ENCODE peak calls at places on chromosomes 4 and X, in six cellular contexts. R, H, A, Z, P and L are unnamed samples.

GRCh38 chr4:47167391-47167790 is 136.0 kb downstream of the GABRB1 start:
- DNase-seq in R (no peak), H (no peak), A (no peak), Z (no peak), P (no peak), L (no peak)

GRCh38 chr4:158068063-158068462 is 104.8 kb downstream of the GASK1B start:
- DNase-seq in R (no peak), H (no peak), A (no peak), Z (no peak), P (no peak), L (no peak)

GRCh38 chr4:161629694-161630441 is 533.9 kb downstream of the FSTL5 start:
- DNase-seq in R (no peak), H (no peak), A (no peak), Z (no peak), P (no peak), L (no peak)

GRCh38 chr4:2261110-2261852 is 628 bp downstream of the MXD4 start:
- DNase-seq in R (no peak), H (no peak), A (no peak), Z (peak; percentile 31), P (peak; percentile 49), L (no peak)

GRCh38 chrX:13891367-13892146 is 74.7 kb upstream of the GPM6B start:
- DNase-seq in R (no peak), H (no peak), A (no peak), Z (no peak), P (no peak), L (no peak)

GRCh38 chr4:111136438-111136837 is 513.6 kb upstream of the PITX2 start:
- DNase-seq in R (no peak), H (peak; percentile 29), A (no peak), Z (no peak), P (no peak), L (no peak)

GRCh38 chr4:32790803-32791202 is 2070.6 kb downstream of the PCDH7 start:
- DNase-seq in R (no peak), H (no peak), A (no peak), Z (no peak), P (no peak), L (no peak)

GRCh38 chr4:72109364-72109763 is 77.6 kb downstream of the NPFFR2 start:
- DNase-seq in R (no peak), H (no peak), A (no peak), Z (no peak), P (no peak), L (no peak)

GRCh38 chr4:1973218-1973617 is 35.6 kb downstream of the NELFA start:
- DNase-seq in R (no peak), H (no peak), A (no peak), Z (no peak), P (no peak), L (no peak)

GRCh38 chr4:140220053-140220452 is 66.1 kb upstream of the MAML3 start:
- DNase-seq in R (peak; percentile 25), H (no peak), A (no peak), Z (no peak), P (no peak), L (no peak)

GRCh38 chr4:97074531-97074930 is 1068.7 kb downstream of the STPG2 start:
- DNase-seq in R (no peak), H (no peak), A (no peak), Z (no peak), P (no peak), L (no peak)

GRCh38 chrX:20066968-20067708 is 49.6 kb downstream of the MAP7D2 start:
- DNase-seq in R (peak; percentile 73), H (peak; percentile 60), A (no peak), Z (no peak), P (no peak), L (no peak)

GRCh38 chrX:373641-374471 is 12.9 kb downstream of the PPP2R3B start:
- DNase-seq in R (no peak), H (no peak), A (peak; percentile 47), Z (no peak), P (no peak), L (no peak)

GRCh38 chrX:20712811-20713210 is 446.1 kb upstream of the RPS6KA3 start:
- DNase-seq in R (no peak), H (no peak), A (no peak), Z (no peak), P (no peak), L (no peak)